ENCODE peak calls at places on chromosomes 16 and 17, in four cellular contexts. U is fibroblast of lung; P is CD8-positive, alpha-beta T cell; X is GM23338. C is an unnamed sample.
A peak's percentile ranks its signal among the peaks of the same experiment; 100 is the strongest.

GRCh38 chr16:74501484-74502479 is 80.5 kb upstream of the CLEC18B start:
- DNase-seq in U (no peak), P (no peak), X (no peak), C (no peak)

GRCh38 chr17:45425125-45425983 is 7.3 kb downstream of the ARHGAP27 start:
- DNase-seq in U (peak; percentile 62), P (no peak), X (peak; percentile 93), C (no peak)

GRCh38 chr17:17028878-17029535 is 13.2 kb upstream of the MPRIP start:
- DNase-seq in U (no peak), P (no peak), X (peak; percentile 69), C (no peak)

GRCh38 chr16:2785101-2785991 is 2.0 kb downstream of the PRSS33 start:
- DNase-seq in U (no peak), P (no peak), X (peak; percentile 56), C (no peak)

GRCh38 chr16:84925092-84925772 is 86.1 kb downstream of the ZDHHC7 start:
- DNase-seq in U (no peak), P (peak; percentile 49), X (peak; percentile 80), C (peak; percentile 4)

GRCh38 chr17:333626-334396 is 18.8 kb downstream of the RPH3AL start:
- DNase-seq in U (peak; percentile 19), P (peak; percentile 11), X (peak; percentile 57), C (no peak)

GRCh38 chr16:22225060-22225459 is 19.0 kb downstream of the EEF2K start:
- DNase-seq in U (no peak), P (no peak), X (peak; percentile 68), C (no peak)

GRCh38 chr17:39170051-39170450 is 4.1 kb upstream of the ARL5C start:
- DNase-seq in U (no peak), P (no peak), X (no peak), C (no peak)

GRCh38 chr17:33686171-33686570 is 393.1 kb upstream of the ASIC2 start:
- DNase-seq in U (no peak), P (no peak), X (peak; percentile 50), C (no peak)

GRCh38 chr16:49473131-49473530 is 99.5 kb downstream of the C16orf78 start:
- DNase-seq in U (no peak), P (no peak), X (no peak), C (no peak)

GRCh38 chr16:51125992-51126391 is 25.1 kb downstream of the SALL1 start:
- DNase-seq in U (no peak), P (no peak), X (peak; percentile 64), C (no peak)
- TF ChIP-seq CTCF in U (no peak), P (no peak), X (peak; percentile 36), C (peak; percentile 4)

DNA sequence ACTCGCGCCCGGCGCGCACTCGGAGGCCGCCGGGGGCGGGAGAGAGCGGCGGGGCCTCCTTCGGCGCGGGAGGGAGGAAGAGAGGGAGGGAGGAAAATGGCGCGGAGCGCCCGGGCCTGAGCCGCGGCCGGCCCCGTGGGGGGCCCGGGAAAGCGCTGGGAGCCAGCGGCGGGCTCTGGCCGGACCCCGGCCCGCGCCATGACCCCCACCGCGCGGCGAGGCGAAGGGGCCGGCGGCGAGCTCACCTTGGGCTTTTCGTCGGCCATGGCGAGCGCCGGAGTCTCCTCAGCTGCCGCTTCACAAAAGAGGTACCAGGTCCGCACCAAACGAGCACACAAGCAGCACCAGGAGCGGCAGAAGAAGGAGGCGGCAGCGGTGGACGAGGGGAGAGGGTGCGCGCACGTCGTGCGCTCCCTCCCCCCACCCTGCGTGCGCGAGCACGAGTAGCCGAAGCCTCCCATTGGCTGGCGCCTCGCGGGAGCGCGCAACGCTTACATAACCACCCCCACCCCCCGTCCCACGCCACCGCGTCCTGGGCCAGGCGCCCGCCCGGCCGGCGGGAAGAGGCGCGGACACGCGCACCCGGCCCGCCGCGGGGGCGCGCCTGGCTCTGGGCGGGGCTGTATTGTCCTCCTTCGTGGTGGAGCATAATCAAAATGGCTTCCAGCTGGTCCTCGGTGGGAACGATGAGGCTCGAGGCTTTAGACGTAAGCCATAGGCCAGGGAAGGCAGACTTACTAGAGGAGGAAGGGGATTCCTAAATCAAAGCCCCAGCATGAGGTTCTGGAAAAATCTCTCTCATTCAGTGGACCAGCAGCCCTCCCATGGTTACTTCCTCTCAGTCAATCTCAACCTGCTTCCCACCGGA is at the start of gene SUMO2:
- DNase-seq in U (peak; percentile 96), P (peak; percentile 95), X (peak; percentile 97), C (peak; percentile 87)
- TF ChIP-seq CTCF in U (no peak), P (no peak), X (no peak), C (peak; percentile 24)

GRCh38 chr17:76593964-76594363 is 8.3 kb upstream of the ST6GALNAC2 start:
- DNase-seq in U (no peak), P (no peak), X (no peak), C (no peak)
- TF ChIP-seq CTCF in U (no peak), P (no peak), X (no peak), C (no peak)

GRCh38 chr16:1690810-1691209 is 12.7 kb downstream of the JPT2 start:
- DNase-seq in U (no peak), P (no peak), X (no peak), C (no peak)

GRCh38 chr16:1689853-1690252 is 11.8 kb downstream of the JPT2 start:
- DNase-seq in U (no peak), P (no peak), X (no peak), C (no peak)

GRCh38 chr16:1688807-1689560 is 10.9 kb downstream of the JPT2 start:
- DNase-seq in U (peak; percentile 28), P (no peak), X (no peak), C (no peak)

GRCh38 chr16:1691956-1692355 is 13.9 kb downstream of the JPT2 start:
- DNase-seq in U (peak; percentile 45), P (no peak), X (no peak), C (no peak)

GRCh38 chr16:1691276-1691675 is 13.2 kb downstream of the JPT2 start:
- DNase-seq in U (peak; percentile 32), P (no peak), X (no peak), C (no peak)
- TF ChIP-seq CTCF in U (peak; percentile 28), P (no peak), X (no peak), C (no peak)

GRCh38 chr17:78175643-78175981 is 7.2 kb downstream of the SYNGR2 start:
- DNase-seq in U (no peak), P (no peak), X (no peak), C (no peak)

GRCh38 chr17:78174332-78174869 is 6.0 kb downstream of the SYNGR2 start:
- DNase-seq in U (no peak), P (no peak), X (no peak), C (no peak)

GRCh38 chr17:78176548-78177025 is 8.2 kb downstream of the SYNGR2 start:
- DNase-seq in U (peak; percentile 38), P (peak; percentile 66), X (peak; percentile 86), C (no peak)

GRCh38 chr17:78173025-78173715 is 4.8 kb downstream of the SYNGR2 start:
- DNase-seq in U (no peak), P (no peak), X (no peak), C (peak; percentile 87)

GRCh38 chr17:78174870-78175642 is 6.7 kb downstream of the SYNGR2 start:
- DNase-seq in U (no peak), P (no peak), X (peak; percentile 83), C (no peak)
- TF ChIP-seq CTCF in U (no peak), P (no peak), X (peak; percentile 62), C (no peak)